ENCODE peak calls at places on chromosomes 6 and 20, in six cellular contexts. V is stimulated activated naive B cell treated with anti-CD40 and anti-IgM and Interleukin-4, amounts not matched to agents 10 μg/mL and 1 μg/mL and 100 μg/mL, for 72 hours; T is Right ventricle myocardium superior; P is occipital lobe; B is fibroblast of gingiva; W is progenitor cell of endocrine pancreas. M is an unnamed sample.

GRCh38 chr6:139367810-139368321 is 6.6 kb downstream of the CITED2 start:
- DNase-seq in V (no peak), T (no peak), P (no peak), B (no peak), W (no peak), M (no peak)

GRCh38 chr6:169225887-169226286 is 27.8 kb downstream of the THBS2 start:
- DNase-seq in V (no peak), T (no peak), P (no peak), B (no peak), W (no peak), M (no peak)

GRCh38 chr20:49615401-49616153 is 47.6 kb upstream of the PTGIS start:
- DNase-seq in V (no peak), T (peak), P (no peak), B (no peak), W (no peak), M (no peak)

GRCh38 chr6:24205020-24205492 is 79.0 kb downstream of the NRSN1 start:
- DNase-seq in V (no peak), T (no peak), P (no peak), B (peak), W (no peak), M (peak)

GRCh38 chr6:143872211-143872610 is 7.9 kb downstream of the ZC2HC1B start:
- DNase-seq in V (no peak), T (no peak), P (no peak), B (no peak), W (no peak), M (peak)

GRCh38 chr6:142112451-142113061 is 20.2 kb upstream of the GJE1 start:
- DNase-seq in V (peak), T (peak), P (peak), B (peak), W (peak), M (peak)

GRCh38 chr6:53860511-53860910 is 65.7 kb downstream of the LRRC1 start:
- DNase-seq in V (no peak), T (no peak), P (no peak), B (no peak), W (no peak), M (no peak)

GRCh38 chr6:116779569-116780164 is 14.1 kb upstream of the FAM162B start:
- DNase-seq in V (no peak), T (no peak), P (no peak), B (peak), W (no peak), M (no peak)

GRCh38 chr6:30882764-30883475 is 1.4 kb upstream of the DDR1 start:
- DNase-seq in V (no peak), T (no peak), P (no peak), B (no peak), W (peak), M (no peak)

GRCh38 chr20:58945967-58946631 is 35.0 kb upstream of the NELFCD start:
- DNase-seq in V (no peak), T (no peak), P (no peak), B (no peak), W (no peak), M (no peak)

GRCh38 chr20:5513975-5514516 is 197.3 kb upstream of the PROKR2 start:
- DNase-seq in V (no peak), T (no peak), P (no peak), B (no peak), W (no peak), M (no peak)

GRCh38 chr6:91221072-91221471 is 634.2 kb upstream of the MAP3K7 start:
- DNase-seq in V (no peak), T (no peak), P (no peak), B (no peak), W (no peak), M (no peak)

GRCh38 chr6:104603108-104603745 is 256.5 kb downstream of the HACE1 start:
- DNase-seq in V (no peak), T (no peak), P (no peak), B (no peak), W (no peak), M (no peak)

GRCh38 chr20:60354181-60354580 is 396.0 kb downstream of the CDH26 start:
- DNase-seq in V (no peak), T (no peak), P (no peak), B (no peak), W (no peak), M (no peak)

GRCh38 chr6:89483111-89483720 is 50.3 kb downstream of the ANKRD6 start:
- DNase-seq in V (no peak), T (peak), P (peak), B (no peak), W (no peak), M (no peak)

GRCh38 chr20:5557123-5557522 is 193.1 kb upstream of the SHLD1 start:
- DNase-seq in V (peak), T (peak), P (no peak), B (peak), W (no peak), M (peak)

GRCh38 chr20:49909499-49910339 is 5.6 kb downstream of the SPATA2 start:
- DNase-seq in V (no peak), T (no peak), P (peak), B (no peak), W (no peak), M (no peak)

GRCh38 chr6:110049696-110050465 is 71.8 kb downstream of the GPR6 start:
- DNase-seq in V (no peak), T (no peak), P (no peak), B (no peak), W (no peak), M (no peak)

GRCh38 chr6:119476554-119476953 is 127.0 kb upstream of the MAN1A1 start:
- DNase-seq in V (no peak), T (no peak), P (no peak), B (no peak), W (no peak), M (no peak)

GRCh38 chr6:160222491-160222890 is 36.1 kb downstream of the SLC22A2 start:
- DNase-seq in V (no peak), T (no peak), P (no peak), B (no peak), W (no peak), M (no peak)

GRCh38 chr6:36836091-36836770 is 3.0 kb downstream of the CPNE5 start:
- DNase-seq in V (no peak), T (no peak), P (no peak), B (no peak), W (no peak), M (no peak)

GRCh38 chr6:27667651-27668441 is 194.9 kb upstream of the ZNF184 start:
- DNase-seq in V (no peak), T (no peak), P (no peak), B (no peak), W (no peak), M (no peak)

GRCh38 chr6:100366419-100366818 is 98.3 kb downstream of the SIM1 start:
- DNase-seq in V (no peak), T (no peak), P (no peak), B (peak), W (no peak), M (no peak)

GRCh38 chr20:59159822-59160740 is 3.5 kb upstream of the ZNF831 start:
- DNase-seq in V (no peak), T (no peak), P (no peak), B (no peak), W (no peak), M (peak)

M was measured in T-helper 1 cell.